ENCODE peak calls at places on chromosomes 11 and 22, in eight cellular contexts. G is neural crest cell; E is anterior cingulate cortex; P is OCI-M1; C is activated effector memory CD4-positive, alpha-beta T cell treated with anti-CD3 and anti-CD28 coated beads, Interleukin-2, amount 50 U/mL, for 16 hours; O is mucosa of gallbladder; B is activated naive CD4-positive, alpha-beta T cell; U is A549. A is an unnamed sample.

GRCh38 chr11:44625759-44626523 is 60.5 kb downstream of the CD82 start:
- DNase-seq in G (no peak), E (no peak), P (peak; percentile 28), C (peak; percentile 64), O (peak; percentile 8), B (no peak), U (no peak), A (peak; percentile 2)

GRCh38 chr11:9461760-9462134 is 935 bp downstream of the ZNF143 start:
- DNase-seq in G (no peak), E (no peak), P (peak; percentile 63), C (no peak), O (no peak), B (no peak), U (peak; percentile 13), A (no peak)

GRCh38 chr11:93329936-93330445 is 551 bp upstream of the DEUP1 start:
- DNase-seq in G (peak; percentile 13), E (no peak), P (no peak), C (no peak), O (no peak), B (no peak), U (peak; percentile 2), A (no peak)

GRCh38 chr11:35330924-35331323 is 88.4 kb downstream of the SLC1A2 start:
- DNase-seq in G (no peak), E (no peak), P (no peak), C (peak; percentile 70), O (no peak), B (no peak), U (no peak), A (no peak)

GRCh38 chr11:86578727-86579405 is 93.5 kb downstream of the ME3 start:
- DNase-seq in G (no peak), E (no peak), P (no peak), C (no peak), O (no peak), B (no peak), U (no peak), A (no peak)

GRCh38 chr11:19674831-19675230 is 37.8 kb upstream of the NAV2 start:
- DNase-seq in G (no peak), E (no peak), P (no peak), C (no peak), O (no peak), B (no peak), U (no peak), A (no peak)

GRCh38 chr11:96470521-96470920 is 80.7 kb downstream of the JRKL start:
- DNase-seq in G (no peak), E (no peak), P (no peak), C (no peak), O (no peak), B (no peak), U (no peak), A (no peak)

GRCh38 chr22:37860796-37861421 is 11.7 kb downstream of the EIF3L start:
- DNase-seq in G (no peak), E (no peak), P (no peak), C (no peak), O (no peak), B (no peak), U (no peak), A (no peak)